ENCODE peak calls at places on chromosomes 12 and 14, in seven cellular contexts. Z is bronchial epithelial cell, W is lower leg skin, H is GM13976, E is prostate gland, D is GM12865, B is Calu3. I is an unnamed sample.

GRCh38 chr12:124727244-124727673 is 136.4 kb downstream of the SCARB1 start:
- DNase-seq in W (peak), Z (no peak), E (peak), D (peak), B (peak), H (peak), I (no peak)

GRCh38 chr14:90938615-90939014 is 121.8 kb downstream of the RPS6KA5 start:
- DNase-seq in W (no peak), D (no peak), E (no peak), B (no peak), H (no peak), Z (no peak), I (no peak)

GRCh38 chr12:89770391-89770790 is 61.8 kb upstream of the ATP2B1 start:
- DNase-seq in Z (no peak), D (no peak), H (no peak), E (no peak), W (no peak), B (no peak), I (no peak)

GRCh38 chr12:125330645-125331341 is 265.6 kb downstream of the AACS start:
- DNase-seq in W (peak), H (peak), E (peak), Z (no peak), D (peak), B (peak), I (peak)

GRCh38 chr12:69509308-69509736 is 39.1 kb downstream of the FRS2 start:
- DNase-seq in D (no peak), Z (no peak), E (no peak), B (no peak), W (no peak), H (no peak), I (no peak)

GRCh38 chr14:53330441-53330840 is 177.3 kb upstream of the DDHD1 start:
- DNase-seq in B (no peak), E (no peak), Z (no peak), W (no peak), D (no peak), H (no peak), I (no peak)

GRCh38 chr14:106665814-106666213 is 1139.4 kb downstream of the TMEM121 start:
- DNase-seq in B (no peak), W (no peak), Z (no peak), H (no peak), D (no peak), E (no peak), I (peak)

GRCh38 chr14:94961761-94962575 is 192.1 kb upstream of the GSC start:
- DNase-seq in E (no peak), H (no peak), Z (no peak), B (no peak), W (peak), D (no peak), I (no peak)

GRCh38 chr14:73723799-73724621 is 9.8 kb upstream of the PNMA1 start:
- DNase-seq in W (peak), D (peak), H (no peak), E (peak), B (peak), Z (peak), I (no peak)
- TF ChIP-seq CTCF in W (peak), D (no peak), H (no peak), E (no peak), B (no peak), Z (no peak), I (no peak)

GRCh38 chr12:76763746-76764675 is at the start of gene ZDHHC17:
- DNase-seq in Z (peak), B (peak), H (peak), W (peak), D (peak), E (peak), I (peak)
- TF ChIP-seq CTCF in Z (no peak), B (no peak), H (no peak), W (no peak), D (no peak), E (no peak), I (no peak)

DNA sequence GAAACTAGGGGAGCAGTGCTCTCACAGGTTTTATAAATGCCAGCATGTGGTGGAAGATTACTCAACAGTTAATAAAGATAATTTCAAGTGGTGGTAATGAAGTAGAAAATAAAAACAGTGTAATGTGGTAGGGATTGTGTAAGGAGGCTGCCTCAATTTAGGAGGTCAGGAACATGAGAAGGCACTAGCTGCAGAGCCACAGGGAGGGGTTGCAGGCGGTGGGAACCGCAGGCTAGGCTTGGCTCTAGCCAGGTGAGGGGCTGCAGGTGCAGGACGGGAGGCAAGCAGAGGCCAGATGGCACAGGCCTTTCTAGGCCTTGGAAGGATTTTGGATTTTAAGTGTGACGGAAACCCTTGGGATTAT is 768 bp downstream of the METTL25 start:
- DNase-seq in W (no peak), H (no peak), B (peak), D (peak), E (no peak), Z (peak), I (peak)
- TF ChIP-seq CTCF in W (no peak), H (no peak), B (no peak), D (no peak), E (no peak), Z (no peak), I (no peak)

DNA sequence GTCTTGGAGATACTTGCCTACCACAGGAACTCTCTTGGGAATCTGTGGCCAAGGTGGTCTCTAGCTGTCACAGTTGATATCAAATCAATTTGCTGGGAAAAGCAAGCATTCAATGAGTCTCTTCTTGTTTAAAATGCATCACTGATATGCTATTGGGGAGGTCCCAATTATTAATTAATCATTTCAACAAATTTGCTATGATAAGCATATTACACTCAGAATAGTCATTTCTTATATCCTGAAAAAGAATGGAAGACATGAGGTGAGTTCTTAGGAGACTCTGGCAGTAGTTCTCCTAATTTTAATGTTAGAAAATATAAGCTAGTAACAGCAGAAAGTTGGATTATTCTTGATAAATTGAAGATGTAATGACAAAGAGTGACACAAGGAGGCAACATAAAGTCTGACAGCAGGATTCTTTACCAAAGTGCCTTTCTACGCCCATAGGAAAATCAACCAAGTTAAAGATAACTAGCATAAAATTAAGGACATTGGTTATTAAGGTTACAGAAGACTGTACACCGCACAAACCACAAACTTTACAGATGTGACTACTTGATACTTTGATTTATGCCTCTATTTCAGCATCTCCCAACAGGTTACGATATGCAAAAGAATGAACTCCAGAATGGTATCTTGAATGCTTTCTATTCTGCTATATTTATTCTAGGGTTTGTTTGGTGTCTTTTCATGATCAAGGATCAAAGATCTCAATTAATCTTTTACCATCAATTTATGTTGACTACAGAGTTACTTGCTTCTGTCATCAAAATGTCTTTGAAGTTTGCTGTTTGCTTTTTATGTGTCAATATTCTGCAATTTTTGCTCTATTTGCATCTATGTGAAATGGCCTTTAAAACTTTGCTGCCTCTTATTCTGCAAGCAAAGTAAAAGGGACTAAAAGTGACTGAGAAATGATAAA is 349.6 kb upstream of the CLEC14A start:
- DNase-seq in E (no peak), B (no peak), W (no peak), Z (no peak), D (no peak), H (no peak), I (no peak)
- TF ChIP-seq CTCF in E (no peak), B (no peak), W (no peak), Z (no peak), D (no peak), H (no peak), I (no peak)

DNA sequence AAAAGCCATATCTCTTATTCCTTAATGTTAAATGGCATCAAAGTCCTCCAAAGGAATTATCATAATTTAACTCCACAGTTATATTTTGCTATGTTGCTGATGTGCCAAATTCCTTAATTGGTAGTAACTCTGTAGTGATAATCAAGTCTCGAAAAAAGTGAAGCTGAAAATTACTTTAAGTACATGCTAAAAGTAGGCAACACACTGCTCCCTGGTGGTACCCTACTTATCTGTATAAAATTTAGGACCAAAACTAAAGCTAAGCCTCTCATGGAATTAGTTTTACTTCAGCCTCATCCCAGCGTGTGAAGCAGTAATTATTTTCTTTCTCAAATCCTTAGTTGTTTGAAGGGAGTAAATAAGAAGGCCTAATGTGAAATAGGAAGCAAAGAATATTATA is 132.8 kb downstream of the TTLL5 start:
- DNase-seq in H (no peak), B (no peak), W (no peak), E (no peak), D (peak), Z (no peak), I (no peak)
- TF ChIP-seq CTCF in H (no peak), B (no peak), W (no peak), E (no peak), D (no peak), Z (peak), I (no peak)

I was measured in activated CD8-positive, alpha-beta T cell treated with anti-CD3 and anti-CD28 coated beads for 36 hours.